ENCODE peak calls at places on chromosome 13, in eight cellular contexts. One of them, this sample, is unnamed.

GRCh38 chr13:43195551-43195950 is 172.2 kb downstream of the DNAJC15 start:
- DNase-seq in GF-D8: no peak
- DNase-seq in iPS-NIHi11: peak
- DNase-seq in suprapubic skin: no peak
- DNase-seq in tibial nerve: no peak
- DNase-seq in RCC 7860: no peak
- DNase-seq in DMS153: no peak
- DNase-seq in cardiac septum: no peak
- DNase-seq in this sample: no peak

GRCh38 chr13:51881296-51881695 is 19.5 kb downstream of the CCDC70 start:
- DNase-seq in DMS153: no peak
- DNase-seq in cardiac septum: no peak
- DNase-seq in RCC 7860: no peak
- DNase-seq in suprapubic skin: no peak
- DNase-seq in GF-D8: peak
- DNase-seq in iPS-NIHi11: no peak
- DNase-seq in tibial nerve: no peak
- DNase-seq in this sample: no peak

GRCh38 chr13:80654638-80655249 is 313.8 kb upstream of the SPRY2 start:
- DNase-seq in RCC 7860: no peak
- DNase-seq in iPS-NIHi11: no peak
- DNase-seq in suprapubic skin: no peak
- DNase-seq in tibial nerve: no peak
- DNase-seq in cardiac septum: no peak
- DNase-seq in DMS153: no peak
- DNase-seq in GF-D8: no peak
- DNase-seq in this sample: no peak

GRCh38 chr13:41428155-41428554 is 29.2 kb upstream of the RGCC start:
- DNase-seq in tibial nerve: no peak
- DNase-seq in DMS153: no peak
- DNase-seq in suprapubic skin: no peak
- DNase-seq in cardiac septum: no peak
- DNase-seq in RCC 7860: no peak
- DNase-seq in iPS-NIHi11: peak
- DNase-seq in GF-D8: no peak
- DNase-seq in this sample: no peak

GRCh38 chr13:51258612-51259358 is 36.6 kb downstream of the FAM124A start:
- DNase-seq in tibial nerve: no peak
- DNase-seq in cardiac septum: no peak
- DNase-seq in DMS153: no peak
- DNase-seq in RCC 7860: no peak
- DNase-seq in suprapubic skin: no peak
- DNase-seq in iPS-NIHi11: peak
- DNase-seq in GF-D8: no peak
- DNase-seq in this sample: no peak

GRCh38 chr13:110723598-110723997 is 10.1 kb downstream of the ING1 start:
- DNase-seq in DMS153: no peak
- DNase-seq in suprapubic skin: no peak
- DNase-seq in tibial nerve: no peak
- DNase-seq in cardiac septum: no peak
- DNase-seq in RCC 7860: no peak
- DNase-seq in GF-D8: no peak
- DNase-seq in iPS-NIHi11: no peak
- DNase-seq in this sample: no peak

GRCh38 chr13:21837841-21838551 is 167.1 kb downstream of the FGF9 start:
- DNase-seq in cardiac septum: no peak
- DNase-seq in iPS-NIHi11: peak
- DNase-seq in RCC 7860: no peak
- DNase-seq in GF-D8: no peak
- DNase-seq in DMS153: peak
- DNase-seq in suprapubic skin: no peak
- DNase-seq in tibial nerve: no peak
- DNase-seq in this sample: no peak

GRCh38 chr13:60230593-60230992 is 66.9 kb upstream of the DIAPH3 start:
- DNase-seq in DMS153: no peak
- DNase-seq in cardiac septum: no peak
- DNase-seq in RCC 7860: peak
- DNase-seq in iPS-NIHi11: no peak
- DNase-seq in suprapubic skin: no peak
- DNase-seq in tibial nerve: no peak
- DNase-seq in GF-D8: no peak
- DNase-seq in this sample: no peak

GRCh38 chr13:114118763-114119123 is 13.7 kb downstream of the RASA3 start:
- DNase-seq in suprapubic skin: no peak
- DNase-seq in tibial nerve: no peak
- DNase-seq in RCC 7860: no peak
- DNase-seq in DMS153: no peak
- DNase-seq in GF-D8: no peak
- DNase-seq in iPS-NIHi11: no peak
- DNase-seq in cardiac septum: no peak
- DNase-seq in this sample: peak

GRCh38 chr13:70747305-70747704 is 639.1 kb upstream of the KLHL1 start:
- DNase-seq in DMS153: no peak
- DNase-seq in GF-D8: no peak
- DNase-seq in cardiac septum: no peak
- DNase-seq in iPS-NIHi11: no peak
- DNase-seq in suprapubic skin: no peak
- DNase-seq in tibial nerve: no peak
- DNase-seq in RCC 7860: no peak
- DNase-seq in this sample: no peak

GRCh38 chr13:85241045-85241444 is 558.2 kb downstream of the SLITRK6 start:
- DNase-seq in GF-D8: no peak
- DNase-seq in RCC 7860: no peak
- DNase-seq in suprapubic skin: no peak
- DNase-seq in tibial nerve: no peak
- DNase-seq in iPS-NIHi11: peak
- DNase-seq in DMS153: no peak
- DNase-seq in cardiac septum: no peak
- DNase-seq in this sample: no peak

GRCh38 chr13:90680826-90681225 is 666.7 kb upstream of the MIR17HG start:
- DNase-seq in cardiac septum: no peak
- DNase-seq in iPS-NIHi11: no peak
- DNase-seq in RCC 7860: no peak
- DNase-seq in GF-D8: no peak
- DNase-seq in tibial nerve: no peak
- DNase-seq in DMS153: no peak
- DNase-seq in suprapubic skin: no peak
- DNase-seq in this sample: no peak

GRCh38 chr13:108342369-108343289 is 73.1 kb downstream of the TNFSF13B start:
- DNase-seq in GF-D8: peak
- DNase-seq in iPS-NIHi11: peak
- DNase-seq in cardiac septum: no peak
- DNase-seq in RCC 7860: peak
- DNase-seq in suprapubic skin: no peak
- DNase-seq in tibial nerve: no peak
- DNase-seq in DMS153: peak
- DNase-seq in this sample: no peak

GRCh38 chr13:97224544-97225324 is 2.6 kb downstream of the MBNL2 start:
- DNase-seq in GF-D8: no peak
- DNase-seq in cardiac septum: no peak
- DNase-seq in suprapubic skin: no peak
- DNase-seq in DMS153: peak
- DNase-seq in tibial nerve: peak
- DNase-seq in iPS-NIHi11: no peak
- DNase-seq in RCC 7860: peak
- DNase-seq in this sample: no peak

GRCh38 chr13:40595693-40596092 is 70.7 kb downstream of the FOXO1 start:
- DNase-seq in cardiac septum: no peak
- DNase-seq in GF-D8: no peak
- DNase-seq in DMS153: no peak
- DNase-seq in suprapubic skin: no peak
- DNase-seq in tibial nerve: no peak
- DNase-seq in iPS-NIHi11: no peak
- DNase-seq in RCC 7860: no peak
- DNase-seq in this sample: no peak

GRCh38 chr13:32857077-32857476 is 159.1 kb upstream of the KL start:
- DNase-seq in tibial nerve: no peak
- DNase-seq in cardiac septum: no peak
- DNase-seq in GF-D8: no peak
- DNase-seq in DMS153: no peak
- DNase-seq in suprapubic skin: no peak
- DNase-seq in iPS-NIHi11: no peak
- DNase-seq in RCC 7860: no peak
- DNase-seq in this sample: no peak

GRCh38 chr13:32846556-32846955 is 169.7 kb upstream of the KL start:
- DNase-seq in DMS153: no peak
- DNase-seq in suprapubic skin: no peak
- DNase-seq in iPS-NIHi11: peak
- DNase-seq in tibial nerve: no peak
- DNase-seq in cardiac septum: no peak
- DNase-seq in RCC 7860: no peak
- DNase-seq in GF-D8: no peak
- DNase-seq in this sample: no peak

GRCh38 chr13:29196409-29197074 is 376.4 kb downstream of the MTUS2 start:
- DNase-seq in cardiac septum: no peak
- DNase-seq in iPS-NIHi11: no peak
- DNase-seq in RCC 7860: no peak
- DNase-seq in GF-D8: no peak
- DNase-seq in tibial nerve: no peak
- DNase-seq in suprapubic skin: no peak
- DNase-seq in DMS153: no peak
- DNase-seq in this sample: no peak

GRCh38 chr13:21481359-21481758 is 22.3 kb upstream of the ZDHHC20 start:
- DNase-seq in GF-D8: no peak
- DNase-seq in DMS153: peak
- DNase-seq in tibial nerve: no peak
- DNase-seq in cardiac septum: no peak
- DNase-seq in suprapubic skin: no peak
- DNase-seq in iPS-NIHi11: no peak
- DNase-seq in RCC 7860: no peak
- DNase-seq in this sample: no peak

GRCh38 chr13:32829269-32829668 is 187.0 kb upstream of the KL start:
- DNase-seq in cardiac septum: no peak
- DNase-seq in suprapubic skin: no peak
- DNase-seq in RCC 7860: peak
- DNase-seq in GF-D8: no peak
- DNase-seq in DMS153: no peak
- DNase-seq in iPS-NIHi11: no peak
- DNase-seq in tibial nerve: no peak
- DNase-seq in this sample: no peak

GRCh38 chr13:53004605-53005004 is 24.0 kb upstream of the OLFM4 start:
- DNase-seq in tibial nerve: no peak
- DNase-seq in DMS153: no peak
- DNase-seq in GF-D8: no peak
- DNase-seq in cardiac septum: no peak
- DNase-seq in suprapubic skin: no peak
- DNase-seq in iPS-NIHi11: no peak
- DNase-seq in RCC 7860: no peak
- DNase-seq in this sample: no peak

GRCh38 chr13:27978301-27978968 is 9.3 kb upstream of the CDX2 start:
- DNase-seq in DMS153: no peak
- DNase-seq in cardiac septum: peak
- DNase-seq in RCC 7860: no peak
- DNase-seq in GF-D8: no peak
- DNase-seq in tibial nerve: no peak
- DNase-seq in iPS-NIHi11: no peak
- DNase-seq in suprapubic skin: peak
- DNase-seq in this sample: peak

GRCh38 chr13:97107815-97108534 is 113.7 kb upstream of the OXGR1 start:
- DNase-seq in iPS-NIHi11: no peak
- DNase-seq in tibial nerve: no peak
- DNase-seq in DMS153: no peak
- DNase-seq in suprapubic skin: no peak
- DNase-seq in cardiac septum: no peak
- DNase-seq in GF-D8: no peak
- DNase-seq in RCC 7860: no peak
- DNase-seq in this sample: no peak

GRCh38 chr13:34070544-34071303 is 252.8 kb downstream of the RFC3 start:
- DNase-seq in tibial nerve: no peak
- DNase-seq in DMS153: no peak
- DNase-seq in iPS-NIHi11: no peak
- DNase-seq in suprapubic skin: no peak
- DNase-seq in RCC 7860: no peak
- DNase-seq in cardiac septum: no peak
- DNase-seq in GF-D8: no peak
- DNase-seq in this sample: no peak

GRCh38 chr13:53060840-53061485 is 32.4 kb downstream of the OLFM4 start:
- DNase-seq in suprapubic skin: no peak
- DNase-seq in iPS-NIHi11: no peak
- DNase-seq in tibial nerve: no peak
- DNase-seq in RCC 7860: no peak
- DNase-seq in cardiac septum: no peak
- DNase-seq in GF-D8: no peak
- DNase-seq in DMS153: no peak
- DNase-seq in this sample: no peak

GRCh38 chr13:21011378-21011777 is 50.0 kb downstream of the LATS2 start:
- DNase-seq in iPS-NIHi11: no peak
- DNase-seq in RCC 7860: peak
- DNase-seq in tibial nerve: no peak
- DNase-seq in DMS153: no peak
- DNase-seq in suprapubic skin: no peak
- DNase-seq in GF-D8: no peak
- DNase-seq in cardiac septum: no peak
- DNase-seq in this sample: no peak

GRCh38 chr13:43664700-43665191 is 122.0 kb downstream of the ENOX1 start:
- DNase-seq in suprapubic skin: no peak
- DNase-seq in tibial nerve: no peak
- DNase-seq in GF-D8: no peak
- DNase-seq in cardiac septum: no peak
- DNase-seq in iPS-NIHi11: peak
- DNase-seq in RCC 7860: peak
- DNase-seq in DMS153: no peak
- DNase-seq in this sample: no peak

GRCh38 chr13:34513526-34513925 is 428.5 kb upstream of the NBEA start:
- DNase-seq in cardiac septum: no peak
- DNase-seq in tibial nerve: no peak
- DNase-seq in GF-D8: no peak
- DNase-seq in iPS-NIHi11: no peak
- DNase-seq in DMS153: no peak
- DNase-seq in suprapubic skin: no peak
- DNase-seq in RCC 7860: no peak
- DNase-seq in this sample: no peak

GRCh38 chr13:110702591-110703526 is 3.1 kb downstream of the CARS2 start:
- DNase-seq in GF-D8: peak
- DNase-seq in RCC 7860: no peak
- DNase-seq in DMS153: no peak
- DNase-seq in cardiac septum: no peak
- DNase-seq in iPS-NIHi11: no peak
- DNase-seq in tibial nerve: no peak
- DNase-seq in suprapubic skin: no peak
- DNase-seq in this sample: no peak

GRCh38 chr13:44573071-44573470 is 3.1 kb downstream of the TSC22D1 start:
- DNase-seq in DMS153: no peak
- DNase-seq in suprapubic skin: no peak
- DNase-seq in tibial nerve: no peak
- DNase-seq in iPS-NIHi11: peak
- DNase-seq in RCC 7860: no peak
- DNase-seq in cardiac septum: no peak
- DNase-seq in GF-D8: no peak
- DNase-seq in this sample: no peak

GRCh38 chr13:74444161-74444571 is 310.0 kb upstream of the KLF12 start:
- DNase-seq in iPS-NIHi11: no peak
- DNase-seq in DMS153: no peak
- DNase-seq in tibial nerve: no peak
- DNase-seq in suprapubic skin: no peak
- DNase-seq in cardiac septum: no peak
- DNase-seq in RCC 7860: no peak
- DNase-seq in GF-D8: no peak
- DNase-seq in this sample: no peak

GRCh38 chr13:96223231-96223630 is 133.3 kb downstream of the HS6ST3 start:
- DNase-seq in tibial nerve: no peak
- DNase-seq in DMS153: no peak
- DNase-seq in iPS-NIHi11: no peak
- DNase-seq in cardiac septum: peak
- DNase-seq in RCC 7860: no peak
- DNase-seq in suprapubic skin: no peak
- DNase-seq in GF-D8: no peak
- DNase-seq in this sample: no peak

GRCh38 chr13:37919329-37919880 is 49.8 kb upstream of the TRPC4 start:
- DNase-seq in suprapubic skin: no peak
- DNase-seq in iPS-NIHi11: no peak
- DNase-seq in DMS153: no peak
- DNase-seq in tibial nerve: no peak
- DNase-seq in cardiac septum: no peak
- DNase-seq in RCC 7860: no peak
- DNase-seq in GF-D8: no peak
- DNase-seq in this sample: no peak

GRCh38 chr13:50697746-50698526 is 145.6 kb downstream of the DLEU7 start:
- DNase-seq in DMS153: peak
- DNase-seq in GF-D8: no peak
- DNase-seq in tibial nerve: no peak
- DNase-seq in suprapubic skin: no peak
- DNase-seq in iPS-NIHi11: no peak
- DNase-seq in cardiac septum: no peak
- DNase-seq in RCC 7860: no peak
- DNase-seq in this sample: no peak